ENCODE peak calls at places on chromosomes 4 and X, in six cellular contexts. W, Z, T, U, A and J are unnamed samples. For H3K4me1, the result is how much of the 10 kb centered on the place peaks cover.

GRCh38 chrX:154505726-154506125 is 10.3 kb downstream of the FAM3A start:
- DNase-seq in W (no peak), Z (no peak), T (peak), U (no peak), A (peak), J (no peak)

GRCh38 chr4:140251566-140251965 is 97.6 kb upstream of the MAML3 start:
- DNase-seq in W (no peak), Z (no peak), T (no peak), U (no peak), A (no peak), J (no peak)

GRCh38 chrX:2883770-2884169 is 45.4 kb downstream of the ARSD start:
- DNase-seq in W (peak), Z (no peak), T (no peak), U (no peak), A (no peak), J (no peak)

GRCh38 chr4:10898072-10898471 is 213.5 kb upstream of the CLNK start:
- DNase-seq in W (no peak), Z (no peak), T (no peak), U (no peak), A (no peak), J (peak)

GRCh38 chrX:77785400-77785745 is 643 bp downstream of the ATRX start:
- DNase-seq in W (peak), Z (no peak), T (peak), U (no peak), A (peak), J (peak)

GRCh38 chr4:128782076-128782715 is 27.3 kb upstream of the JADE1 start:
- DNase-seq in W (peak), Z (no peak), T (no peak), U (peak), A (peak), J (no peak)

GRCh38 chr4:13984996-13985780 is 357.7 kb upstream of the BOD1L1 start:
- DNase-seq in W (no peak), Z (no peak), T (peak), U (peak), A (peak), J (peak)

GRCh38 chr4:74284074-74284473 is 24.2 kb upstream of the EPGN start:
- DNase-seq in W (no peak), Z (no peak), T (peak), U (no peak), A (peak), J (no peak)

GRCh38 chr4:2794707-2795557 is 2.0 kb downstream of the SH3BP2 start:
- DNase-seq in W (peak), Z (no peak), T (peak), U (peak), A (peak), J (peak)

GRCh38 chr4:153207561-153207960 is 3.3 kb downstream of the TRIM2 start:
- DNase-seq in W (peak), Z (no peak), T (peak), U (no peak), A (peak), J (peak)

GRCh38 chrX:71612256-71612655 is 6.1 kb downstream of the CXCR3 start:
- DNase-seq in W (no peak), Z (no peak), T (no peak), U (no peak), A (no peak), J (no peak)

GRCh38 chrX:40167240-40168182 is 69.8 kb upstream of the BCOR start:
- DNase-seq in W (peak), Z (no peak), T (no peak), U (no peak), A (peak), J (no peak)

DNA sequence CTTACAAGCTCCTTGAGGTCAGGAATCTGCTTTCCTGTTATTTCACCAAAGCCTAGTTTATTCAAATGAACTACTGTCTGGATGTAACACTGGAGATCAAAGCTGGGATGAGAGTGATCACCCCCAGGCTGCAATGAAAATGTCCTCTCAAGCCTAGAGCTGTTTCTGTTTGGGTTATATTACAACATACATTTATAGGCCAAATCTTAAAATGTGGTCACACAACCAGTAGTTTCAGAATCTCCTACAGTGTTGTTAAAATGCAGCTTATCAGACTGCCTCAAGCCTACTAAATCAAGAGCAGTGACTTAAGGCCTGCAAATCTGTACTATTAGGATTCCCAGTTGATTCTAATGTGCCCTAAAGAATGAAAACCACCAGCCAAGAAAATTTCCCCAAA is 207.5 kb downstream of the PAPSS1 start:
- DNase-seq in W (no peak), Z (no peak), T (no peak), U (no peak), A (no peak), J (no peak)
- H3K4me3 ChIP-seq in W (no peak), Z (no peak), T (no peak), U (no peak), A (no peak), J (no peak)

GRCh38 chr4:7129871-7130609 is 62.2 kb upstream of the GRPEL1 start:
- DNase-seq in W (no peak), Z (no peak), T (no peak), U (no peak), A (no peak), J (no peak)
- H3K4me1 ChIP-seq in W (under half), Z (under half), T (under half), U (under half), A (under half), J (under half)

GRCh38 chr4:113951263-113951662 is 28.2 kb downstream of the ARSJ start:
- DNase-seq in W (no peak), Z (no peak), T (peak), U (no peak), A (peak), J (peak)
- H3K27ac ChIP-seq in W (no peak), Z (no peak), T (no peak), U (peak), A (peak), J (no peak)

GRCh38 chr4:95158045-95158444 is 390.7 kb downstream of the UNC5C start:
- DNase-seq in W (no peak), Z (no peak), T (no peak), U (no peak), A (no peak), J (no peak)
- H3K4me3 ChIP-seq in W (no peak), Z (no peak), T (no peak), U (no peak), A (no peak), J (no peak)

DNA sequence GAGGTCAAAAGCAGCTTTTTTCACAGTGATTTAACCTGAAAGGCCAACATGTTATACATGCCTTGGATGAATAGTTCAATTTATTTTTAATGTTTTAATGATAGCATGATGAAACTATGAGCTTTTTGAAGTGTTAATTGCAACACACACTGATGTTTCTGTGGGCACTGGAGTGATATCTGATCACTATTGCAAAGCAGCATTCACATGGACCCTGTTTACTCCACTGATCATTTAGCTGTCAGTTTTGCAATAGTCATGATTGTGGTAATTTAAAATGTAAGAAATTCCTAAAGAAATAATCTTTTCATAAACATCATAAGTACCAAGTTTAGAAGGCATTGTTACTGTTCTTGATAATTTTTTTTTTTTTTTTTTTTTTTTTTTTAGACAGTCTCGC is 74.1 kb downstream of the ARSJ start:
- DNase-seq in W (no peak), Z (no peak), T (peak), U (no peak), A (no peak), J (no peak)
- H3K4me1 ChIP-seq in W (under half), Z (under half), T (under half), U (under half), A (under half), J (under half)